ENCODE peak calls at places on chromosomes 16 and 17, in five cellular contexts. B, F, K, I and J are unnamed samples. For H3K9me2, the result is how much of the 10 kb centered on the place peaks cover.

GRCh38 chr17:31488982-31489294 is 97.5 kb downstream of the RAB11FIP4 start:
- DNase-seq in B (peak), F (no peak), K (peak), I (no peak), J (no peak)

GRCh38 chr16:23365602-23366240 is 63.6 kb downstream of the SCNN1B start:
- DNase-seq in B (peak), F (no peak), K (peak), I (peak), J (no peak)

GRCh38 chr16:8725513-8726178 is 51.2 kb downstream of the ABAT start:
- DNase-seq in B (no peak), F (no peak), K (no peak), I (no peak), J (no peak)

GRCh38 chr16:10981697-10982216 is 37.4 kb downstream of the CLEC16A start:
- DNase-seq in B (peak), F (no peak), K (peak), I (peak), J (peak)

GRCh38 chr16:75792781-75793180 is 66.5 kb upstream of the CPHXL start:
- DNase-seq in B (no peak), F (no peak), K (no peak), I (peak), J (no peak)

GRCh38 chr16:53212899-53213235 is 158.1 kb downstream of the CHD9 start:
- DNase-seq in B (no peak), F (no peak), K (no peak), I (no peak), J (no peak)

GRCh38 chr16:15466886-15467781 is 32.7 kb downstream of the BMERB1 start:
- DNase-seq in B (no peak), F (no peak), K (peak), I (peak), J (no peak)

GRCh38 chr17:39487946-39488345 is 26.7 kb downstream of the CDK12 start:
- DNase-seq in B (no peak), F (no peak), K (no peak), I (no peak), J (no peak)

GRCh38 chr16:75070055-75070841 is 46.3 kb downstream of the LDHD start:
- DNase-seq in B (no peak), F (peak), K (no peak), I (peak), J (no peak)

GRCh38 chr17:45705123-45706009 is 78.8 kb upstream of the CRHR1 start:
- DNase-seq in B (peak), F (peak), K (no peak), I (peak), J (peak)

GRCh38 chr16:28836761-28837064 is 9.4 kb downstream of the TUFM start:
- DNase-seq in B (no peak), F (no peak), K (no peak), I (no peak), J (no peak)

GRCh38 chr17:82668631-82669099 is 20.4 kb upstream of the WDR45B start:
- DNase-seq in B (peak), F (peak), K (no peak), I (peak), J (peak)

GRCh38 chr16:19291459-19291858 is 5.9 kb downstream of the CLEC19A start:
- DNase-seq in B (peak), F (peak), K (no peak), I (peak), J (no peak)

GRCh38 chr17:70238228-70238627 is 68.9 kb downstream of the KCNJ2 start:
- DNase-seq in B (no peak), F (no peak), K (no peak), I (no peak), J (no peak)

GRCh38 chr16:67489401-67490083 is 6.2 kb upstream of the AGRP start:
- DNase-seq in B (no peak), F (no peak), K (no peak), I (no peak), J (no peak)

DNA sequence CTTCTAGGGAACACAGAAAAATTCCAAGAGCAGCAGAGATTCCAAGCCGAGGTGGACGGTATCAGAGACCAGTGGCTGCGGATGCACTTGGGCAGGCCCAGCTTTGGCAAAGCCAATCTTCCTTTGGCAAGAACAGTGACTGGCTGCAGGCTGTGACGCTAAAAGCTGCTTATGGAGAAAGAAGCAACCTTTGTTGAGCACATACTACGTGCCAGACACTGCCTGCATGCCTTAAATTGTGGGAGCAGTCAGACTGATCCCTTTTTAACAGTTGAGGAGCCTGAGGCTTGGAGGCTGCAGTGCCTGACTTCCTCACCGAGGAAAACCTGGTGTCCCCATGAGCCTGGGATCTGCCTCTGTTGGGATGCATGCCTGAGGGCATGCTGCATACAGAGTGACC is 69.0 kb upstream of the AMZ2 start:
- DNase-seq in B (no peak), F (no peak), K (no peak), I (no peak), J (no peak)
- TF ChIP-seq CTCF in B (no peak), F (no peak), K (no peak), I (no peak), J (no peak)

DNA sequence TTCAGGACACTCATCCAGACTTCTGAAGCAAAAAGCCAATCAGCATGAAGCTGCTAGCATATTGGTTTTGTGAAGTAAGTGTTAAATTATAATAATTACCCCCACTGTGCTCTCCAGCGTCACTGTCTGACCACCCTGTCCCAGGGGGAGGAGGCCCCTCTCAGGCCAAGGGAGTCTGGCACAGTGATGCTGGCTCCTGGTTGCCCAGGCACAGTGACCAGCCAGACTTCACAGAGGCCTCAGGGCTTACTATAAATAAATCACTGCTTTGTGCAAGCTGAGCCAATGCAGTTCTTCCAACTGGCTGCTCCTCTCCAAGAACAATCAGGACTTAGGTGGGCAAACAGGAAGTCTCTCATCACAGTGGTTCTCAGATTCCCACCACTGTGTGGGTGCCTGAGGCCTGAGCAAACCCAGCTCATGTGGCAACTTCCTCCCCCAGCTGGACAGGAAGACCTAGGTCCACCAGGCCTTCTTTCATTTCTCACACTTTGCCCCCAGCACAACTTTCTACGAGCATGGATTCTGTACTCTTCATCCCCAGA is 1.7 kb upstream of the DBNDD1 start:
- DNase-seq in B (no peak), F (no peak), K (no peak), I (peak), J (no peak)
- H3K9me2 ChIP-seq in B (under half), F (under half), K (under half), I (under half), J (under half)

GRCh38 chr16:88811850-88812736 is at the start of gene APRT:
- DNase-seq in B (peak), F (peak), K (peak), I (peak), J (peak)
- TF ChIP-seq CTCF in B (peak), F (peak), K (no peak), I (no peak), J (peak)

GRCh38 chr17:55300479-55301290 is 35.9 kb downstream of the HLF start:
- DNase-seq in B (no peak), F (no peak), K (no peak), I (no peak), J (no peak)
- H3K9me2 ChIP-seq in B (under half), F (under half), K (under half), I (under half), J (under half)